ENCODE peak calls at places on chromosome 18, in six cellular contexts. J, V, P, S, W and R are unnamed samples.
A peak's percentile ranks its signal among the peaks of the same experiment; 100 is the strongest.

GRCh38 chr18:74951165-74951760 is 257.7 kb downstream of the PTGR3 start:
- DNase-seq in J (no peak), V (no peak), P (no peak), S (no peak), W (no peak), R (no peak)

GRCh38 chr18:61333746-61334490 is 688 bp downstream of the CDH20 start:
- DNase-seq in J (no peak), V (no peak), P (no peak), S (no peak), W (peak; percentile 5), R (no peak)

GRCh38 chr18:12944724-12945123 is 3.1 kb upstream of the SEH1L start:
- DNase-seq in J (no peak), V (no peak), P (no peak), S (no peak), W (no peak), R (no peak)

GRCh38 chr18:3150688-3151087 is 69.1 kb downstream of the MYOM1 start:
- DNase-seq in J (no peak), V (no peak), P (no peak), S (no peak), W (no peak), R (no peak)

GRCh38 chr18:76405761-76406356 is 89.2 kb downstream of the ZNF516 start:
- DNase-seq in J (no peak), V (peak; percentile 14), P (peak; percentile 42), S (peak; percentile 68), W (peak; percentile 12), R (no peak)

GRCh38 chr18:41938445-41938844 is 16.6 kb upstream of the PIK3C3 start:
- DNase-seq in J (no peak), V (no peak), P (no peak), S (no peak), W (no peak), R (no peak)

GRCh38 chr18:75455249-75456183 is 28.0 kb upstream of the SMIM21 start:
- DNase-seq in J (no peak), V (no peak), P (no peak), S (no peak), W (no peak), R (no peak)

GRCh38 chr18:8835556-8835955 is 130.2 kb downstream of the MTCL1 start:
- DNase-seq in J (no peak), V (no peak), P (no peak), S (no peak), W (no peak), R (no peak)

GRCh38 chr18:58195278-58195721 is 151.3 kb downstream of the NEDD4L start:
- DNase-seq in J (no peak), V (no peak), P (peak; percentile 76), S (no peak), W (no peak), R (peak; percentile 47)

GRCh38 chr18:37572736-37573135 is 7.1 kb upstream of the CELF4 start:
- DNase-seq in J (no peak), V (no peak), P (no peak), S (no peak), W (no peak), R (no peak)

GRCh38 chr18:79607361-79607930 is 72.2 kb upstream of the CTDP1 start:
- DNase-seq in J (no peak), V (no peak), P (no peak), S (no peak), W (no peak), R (no peak)

GRCh38 chr18:22710628-22711380 is 222.3 kb upstream of the RBBP8 start:
- DNase-seq in J (no peak), V (no peak), P (no peak), S (peak; percentile 24), W (no peak), R (no peak)

GRCh38 chr18:21448301-21448700 is 152.2 kb downstream of the ESCO1 start:
- DNase-seq in J (no peak), V (no peak), P (no peak), S (no peak), W (no peak), R (no peak)

GRCh38 chr18:6482198-6482977 is 67.7 kb upstream of the L3MBTL4 start:
- DNase-seq in J (no peak), V (no peak), P (peak; percentile 32), S (peak; percentile 22), W (no peak), R (peak; percentile 88)

GRCh38 chr18:40079786-40080185 is 1875.2 kb upstream of the PIK3C3 start:
- DNase-seq in J (no peak), V (no peak), P (no peak), S (no peak), W (no peak), R (no peak)

GRCh38 chr18:24265502-24266064 is 126.7 kb downstream of the CABYR start:
- DNase-seq in J (no peak), V (no peak), P (no peak), S (no peak), W (no peak), R (no peak)

GRCh38 chr18:55136864-55137263 is 177.6 kb upstream of the CCDC68 start:
- DNase-seq in J (no peak), V (no peak), P (no peak), S (no peak), W (no peak), R (no peak)

GRCh38 chr18:79601234-79601633 is 78.4 kb upstream of the CTDP1 start:
- DNase-seq in J (no peak), V (no peak), P (no peak), S (no peak), W (no peak), R (no peak)

GRCh38 chr18:36381075-36381474 is 83.6 kb downstream of the FHOD3 start:
- DNase-seq in J (no peak), V (no peak), P (no peak), S (no peak), W (no peak), R (no peak)

GRCh38 chr18:79877163-79878091 is 74.0 kb downstream of the SLC66A2 start:
- DNase-seq in J (no peak), V (no peak), P (no peak), S (peak; percentile 48), W (no peak), R (no peak)

GRCh38 chr18:35693829-35694228 is 112.3 kb downstream of the GALNT1 start:
- DNase-seq in J (no peak), V (no peak), P (no peak), S (no peak), W (no peak), R (no peak)

GRCh38 chr18:74569401-74569800 is 28.3 kb upstream of the ZNF407 start:
- DNase-seq in J (no peak), V (no peak), P (no peak), S (no peak), W (no peak), R (no peak)